ENCODE peak calls at places on chromosomes 13 and 19, in nine cellular contexts. K is neural progenitor cell, Z is IMR-90, X is tibial nerve, I is ovary, S is stomach, D is upper lobe of right lung, P is heart right ventricle, N is AG04450. R is an unnamed sample. For H3K9me3 and H3K27me3, the result is how much of the 10 kb centered on the place peaks cover.

GRCh38 chr13:78137404-78138142 is 218.9 kb upstream of the EDNRB start:
- DNase-seq in S (no peak), X (peak), D (no peak), K (peak), I (no peak), Z (peak), N (peak), P (no peak), R (no peak)

GRCh38 chr19:44573183-44573582 is 40.2 kb upstream of the IGSF23 start:
- DNase-seq in X (no peak), I (no peak), D (no peak), S (no peak), P (no peak), Z (no peak), N (no peak), K (no peak), R (no peak)

GRCh38 chr19:44869728-44870470 is 21.2 kb upstream of the TOMM40 start:
- DNase-seq in K (no peak), Z (peak), D (peak), I (peak), N (peak), S (no peak), X (peak), P (no peak), R (no peak)

GRCh38 chr19:39407644-39408391 is 1.2 kb downstream of the ZFP36 start:
- DNase-seq in D (peak), K (peak), P (peak), N (no peak), Z (no peak), X (no peak), S (peak), I (peak), R (peak)

GRCh38 chr13:110653851-110654250 is 38.5 kb downstream of the NAXD start:
- DNase-seq in S (no peak), X (no peak), D (no peak), I (no peak), P (no peak), K (no peak), Z (no peak), N (no peak), R (no peak)

GRCh38 chr13:80399340-80400163 is 58.6 kb upstream of the SPRY2 start:
- DNase-seq in X (no peak), Z (no peak), I (no peak), N (no peak), P (no peak), K (peak), D (peak), S (peak), R (no peak)

GRCh38 chr19:10104665-10105221 is 1.4 kb upstream of the PPAN start:
- DNase-seq in K (no peak), P (no peak), N (no peak), D (no peak), I (no peak), Z (no peak), X (no peak), S (no peak), R (peak)

GRCh38 chr19:35451278-35452096 is 3.4 kb downstream of the FFAR2 start:
- DNase-seq in K (no peak), S (no peak), X (no peak), Z (no peak), D (no peak), I (no peak), N (no peak), P (no peak), R (no peak)

GRCh38 chr13:24323739-24324075 is 14.3 kb downstream of the C1QTNF9 start:
- DNase-seq in K (no peak), N (no peak), I (no peak), Z (no peak), X (no peak), D (no peak), S (no peak), P (no peak), R (no peak)

GRCh38 chr19:55447421-55448174 is 4.5 kb upstream of the SHISA7 start:
- DNase-seq in N (no peak), K (peak), P (no peak), Z (peak), S (no peak), D (no peak), I (no peak), X (no peak), R (no peak)

GRCh38 chr13:91155512-91156114 is 191.9 kb upstream of the MIR17HG start:
- DNase-seq in S (no peak), P (no peak), I (no peak), Z (no peak), N (no peak), D (no peak), X (no peak), K (no peak), R (no peak)

GRCh38 chr13:95007322-95007721 is 293.9 kb downstream of the ABCC4 start:
- DNase-seq in X (no peak), D (no peak), K (no peak), I (no peak), N (no peak), S (no peak), Z (no peak), P (no peak), R (no peak)

GRCh38 chr19:16627928-16628182 is 149 bp downstream of the MED26 start:
- DNase-seq in I (no peak), P (peak), Z (no peak), N (no peak), X (no peak), S (no peak), D (no peak), K (no peak), R (no peak)

DNA sequence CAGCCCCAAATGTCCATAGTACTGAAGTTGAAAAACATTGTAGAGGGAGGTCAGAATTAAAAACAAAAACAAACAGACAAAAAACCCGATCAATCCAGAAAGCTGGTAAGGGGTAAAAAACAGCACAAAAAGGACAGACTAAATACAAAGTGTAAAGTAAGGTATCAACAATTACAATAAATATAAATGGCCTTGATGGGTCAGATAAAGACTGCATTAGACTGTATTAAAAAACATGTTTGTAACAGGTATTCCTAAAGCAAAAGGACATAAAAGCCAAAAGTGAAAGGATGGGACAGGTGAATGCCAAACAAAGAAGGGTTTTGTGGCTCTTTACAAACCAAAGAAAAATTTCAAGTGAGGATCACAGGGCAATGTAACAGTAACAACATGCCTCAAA is 16.3 kb downstream of the ZNF329 start:
- DNase-seq in S (no peak), K (no peak), P (no peak), X (no peak), Z (no peak), N (no peak), I (no peak), D (no peak), R (no peak)
- H3K9me3 ChIP-seq in S (half or more), K (half or more), P (half or more), X (half or more), Z (half or more), N (half or more), I (under half), D (half or more), R (under half)

GRCh38 chr19:50384685-50385535 is 763 bp downstream of the POLD1 start:
- DNase-seq in N (no peak), K (peak), I (peak), X (no peak), D (peak), S (no peak), Z (peak), P (no peak), R (no peak)
- TF ChIP-seq CTCF in N (no peak), K (no peak), I (no peak), X (no peak), D (no peak), S (no peak), Z (no peak), P (no peak), R (no peak)

GRCh38 chr19:1473056-1473400 is 6.0 kb downstream of the C19orf25 start:
- DNase-seq in Z (no peak), P (no peak), S (no peak), N (no peak), D (no peak), X (no peak), K (no peak), I (no peak), R (no peak)

GRCh38 chr19:1474765-1475351 is 4.2 kb downstream of the C19orf25 start:
- DNase-seq in I (peak), X (no peak), Z (no peak), S (no peak), P (peak), K (no peak), N (no peak), D (no peak), R (no peak)

GRCh38 chr19:1472227-1473055 is 6.6 kb downstream of the C19orf25 start:
- DNase-seq in X (no peak), I (no peak), K (no peak), Z (no peak), D (no peak), P (no peak), S (no peak), N (no peak), R (no peak)

GRCh38 chr19:1474011-1474764 is 4.8 kb downstream of the C19orf25 start:
- DNase-seq in K (no peak), X (no peak), I (peak), Z (peak), S (no peak), P (peak), N (no peak), D (no peak), R (no peak)

GRCh38 chr19:1473424-1473851 is 5.6 kb downstream of the C19orf25 start:
- DNase-seq in S (no peak), D (no peak), X (no peak), Z (no peak), I (no peak), N (no peak), K (no peak), P (no peak), R (no peak)
- H3K27me3 ChIP-seq in S (half or more), D (under half), X (half or more), Z (under half), I (under half), N (under half), K (half or more), P (under half), R (under half)

DNA sequence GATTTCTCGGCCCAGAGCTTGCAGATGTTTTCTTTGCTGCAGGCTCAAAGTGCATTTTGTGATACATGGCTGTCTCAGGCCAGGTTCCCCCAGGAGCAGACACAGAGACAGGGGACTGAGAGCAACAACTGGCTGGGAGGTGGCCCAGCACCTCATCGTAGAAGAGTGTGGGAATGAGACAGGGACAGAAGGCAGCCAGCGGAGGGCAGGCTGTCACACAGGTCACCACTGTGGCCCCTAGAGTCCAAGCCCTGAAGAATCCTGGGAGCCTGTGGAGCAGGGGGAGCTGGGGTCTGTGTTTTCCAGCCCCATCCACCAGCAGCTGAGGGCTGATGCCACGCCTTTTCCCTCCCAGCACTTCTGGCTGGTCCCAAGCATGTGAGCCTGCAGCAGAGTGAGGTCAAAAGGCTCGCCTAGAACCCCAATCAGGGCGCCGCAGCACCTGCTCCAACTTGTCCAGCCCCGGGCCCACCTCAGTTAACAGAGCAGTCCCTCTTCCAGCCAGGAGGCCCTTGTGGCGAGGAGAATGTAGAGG is 723.8 kb downstream of the UQCRFS1 start:
- DNase-seq in X (no peak), D (no peak), K (peak), P (no peak), Z (no peak), S (no peak), N (no peak), I (no peak), R (no peak)
- H3K9me3 ChIP-seq in X (under half), D (under half), K (under half), P (under half), Z (under half), S (under half), N (under half), I (under half), R (under half)

DNA sequence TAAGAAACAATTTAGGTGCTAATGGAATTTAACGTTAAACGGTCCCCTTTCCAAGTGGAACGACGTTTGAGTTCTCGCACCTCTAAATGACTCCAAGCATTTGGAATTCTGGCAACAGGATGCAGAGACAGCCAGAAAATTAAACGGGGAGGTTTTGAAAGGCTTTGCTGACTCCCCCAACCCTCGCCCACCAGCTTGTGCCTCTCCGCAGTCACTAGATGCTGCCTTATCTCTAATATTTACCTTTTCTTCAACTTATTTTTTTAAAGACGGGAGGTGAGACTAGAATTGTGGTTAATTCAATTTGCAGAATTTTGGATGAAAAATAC is 2.5 kb downstream of the ZIC2 start:
- DNase-seq in Z (no peak), X (no peak), P (no peak), I (no peak), K (peak), N (no peak), D (no peak), S (no peak), R (no peak)
- TF ChIP-seq CTCF in Z (no peak), X (no peak), P (no peak), I (no peak), K (no peak), N (no peak), D (no peak), S (no peak), R (no peak)

GRCh38 chr19:46490774-46491173 is 4.9 kb downstream of the PNMA8B start:
- DNase-seq in X (no peak), Z (no peak), S (no peak), K (no peak), I (no peak), D (no peak), N (no peak), P (no peak), R (no peak)

GRCh38 chr19:46494115-46494935 is 1.3 kb downstream of the PNMA8B start:
- DNase-seq in Z (no peak), D (no peak), S (no peak), N (no peak), X (no peak), K (peak), I (peak), P (peak), R (no peak)

GRCh38 chr19:46491975-46492682 is 3.5 kb downstream of the PNMA8B start:
- DNase-seq in I (no peak), Z (no peak), D (no peak), N (no peak), X (no peak), P (no peak), K (no peak), S (no peak), R (no peak)

GRCh38 chr19:46493236-46494114 is 2.2 kb downstream of the PNMA8B start:
- DNase-seq in X (no peak), D (peak), P (peak), N (no peak), K (peak), I (peak), S (no peak), Z (no peak), R (peak)

GRCh38 chr19:46492841-46493235 is 2.8 kb downstream of the PNMA8B start:
- DNase-seq in Z (no peak), D (no peak), P (no peak), I (no peak), K (peak), N (no peak), X (no peak), S (no peak), R (no peak)
- H3K27me3 ChIP-seq in Z (under half), D (half or more), P (under half), I (under half), K (half or more), N (half or more), X (half or more), S (half or more), R (under half)

GRCh38 chr13:48319458-48320395 is 16.2 kb downstream of the RB1 start:
- DNase-seq in P (no peak), K (no peak), X (no peak), I (no peak), D (peak), S (no peak), N (no peak), Z (no peak), R (no peak)
- H3K9me3 ChIP-seq in P (under half), K (under half), X (under half), I (under half), D (under half), S (under half), N (half or more), Z (under half), R (under half)

DNA sequence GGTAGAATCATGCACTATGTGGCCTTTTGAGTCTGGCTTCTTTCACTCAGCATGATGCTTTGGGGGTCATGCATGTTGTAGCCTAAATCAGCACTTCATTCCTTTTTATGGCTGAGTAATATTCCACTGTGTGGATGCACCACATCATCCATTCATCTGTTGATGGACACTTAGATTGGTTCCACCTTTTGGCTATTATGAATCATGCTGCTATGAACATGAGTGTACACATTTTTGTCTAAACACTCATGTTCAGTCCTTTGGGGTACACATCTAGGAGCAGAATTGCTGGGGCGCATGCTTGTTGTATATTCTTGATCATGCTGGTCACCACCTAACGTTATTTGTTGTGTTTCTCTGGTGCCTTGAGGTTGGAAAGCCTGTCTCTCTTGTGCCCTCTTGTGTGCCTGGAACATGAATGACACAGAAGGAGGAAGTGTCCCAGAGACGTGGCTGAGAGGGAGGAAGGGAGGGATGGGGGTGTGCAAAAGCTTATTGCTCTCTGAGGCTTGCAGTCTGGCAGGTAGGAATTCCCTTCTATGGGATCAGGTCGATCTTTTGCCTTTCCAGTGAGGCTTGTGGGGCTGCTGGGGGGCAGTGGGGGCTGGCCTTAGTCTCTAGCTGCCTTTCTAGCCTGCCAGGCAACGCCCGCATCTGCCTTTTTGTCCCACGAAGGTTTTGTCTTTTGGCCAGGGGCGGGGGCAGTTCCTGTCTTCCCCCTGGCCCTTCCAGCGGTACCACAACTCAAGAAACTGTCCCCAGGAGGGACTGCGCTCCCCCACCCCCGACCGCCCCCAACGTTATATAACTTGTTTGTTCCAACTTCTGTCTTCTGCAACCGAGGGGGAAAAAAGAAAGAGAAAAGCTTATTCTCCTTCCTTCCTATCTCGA is 7.6 kb downstream of the KLHL26 start:
- DNase-seq in K (no peak), I (no peak), N (no peak), S (no peak), D (no peak), X (peak), Z (no peak), P (no peak), R (no peak)
- TF ChIP-seq CTCF in K (no peak), I (no peak), N (no peak), S (no peak), D (peak), X (peak), Z (no peak), P (no peak), R (no peak)